ENCODE peak calls at places on chromosomes 6 and 20, in nine cellular contexts. J, B, F, T, S, C, V, W and E are unnamed samples.

GRCh38 chr6:7707787-7708186 is 18.1 kb upstream of the BMP6 start:
- DNase-seq in J (no peak), B (no peak), F (peak; percentile 61), T (no peak), S (no peak), C (no peak), V (no peak), W (no peak), E (no peak)

GRCh38 chr6:110543106-110543505 is 66.7 kb upstream of the SLC22A16 start:
- DNase-seq in J (no peak), B (no peak), F (no peak), T (no peak), S (no peak), C (no peak), V (peak; percentile 58), W (no peak), E (no peak)

GRCh38 chr6:7203939-7204338 is 96.2 kb downstream of the RREB1 start:
- DNase-seq in J (no peak), B (no peak), F (no peak), T (no peak), S (no peak), C (no peak), V (no peak), W (no peak), E (no peak)

GRCh38 chr20:44517454-44517853 is 4.4 kb downstream of the SERINC3 start:
- DNase-seq in J (no peak), B (no peak), F (no peak), T (no peak), S (no peak), C (no peak), V (no peak), W (no peak), E (no peak)

GRCh38 chr20:4227085-4227821 is 211.9 kb upstream of the RNF24 start:
- DNase-seq in J (no peak), B (no peak), F (peak; percentile 73), T (peak; percentile 54), S (no peak), C (no peak), V (no peak), W (no peak), E (peak; percentile 61)

GRCh38 chr20:57350086-57350710 is 857 bp upstream of the RAE1 start:
- DNase-seq in J (no peak), B (no peak), F (peak; percentile 23), T (no peak), S (no peak), C (no peak), V (no peak), W (no peak), E (no peak)

GRCh38 chr6:116047173-116047933 is 13.3 kb downstream of the FRK start:
- DNase-seq in J (no peak), B (no peak), F (peak; percentile 50), T (no peak), S (no peak), C (no peak), V (no peak), W (no peak), E (no peak)

GRCh38 chr6:112153926-112154621 is 66.7 kb downstream of the FAM229B start:
- DNase-seq in J (no peak), B (no peak), F (peak; percentile 85), T (peak; percentile 1), S (no peak), C (peak; percentile 26), V (no peak), W (no peak), E (peak; percentile 12)

GRCh38 chr20:53739799-53740785 is 146.5 kb upstream of the ZNF217 start:
- DNase-seq in J (no peak), B (no peak), F (peak; percentile 44), T (no peak), S (no peak), C (no peak), V (no peak), W (no peak), E (no peak)

GRCh38 chr20:53736757-53737403 is 143.2 kb upstream of the ZNF217 start:
- DNase-seq in J (no peak), B (no peak), F (peak; percentile 49), T (no peak), S (no peak), C (peak; percentile 14), V (no peak), W (no peak), E (no peak)

GRCh38 chr20:53737404-53738038 is 143.9 kb upstream of the ZNF217 start:
- DNase-seq in J (no peak), B (no peak), F (no peak), T (no peak), S (no peak), C (peak; percentile 13), V (no peak), W (no peak), E (no peak)

GRCh38 chr20:53738945-53739798 is 145.5 kb upstream of the ZNF217 start:
- DNase-seq in J (no peak), B (no peak), F (no peak), T (no peak), S (no peak), C (no peak), V (no peak), W (no peak), E (no peak)

DNA sequence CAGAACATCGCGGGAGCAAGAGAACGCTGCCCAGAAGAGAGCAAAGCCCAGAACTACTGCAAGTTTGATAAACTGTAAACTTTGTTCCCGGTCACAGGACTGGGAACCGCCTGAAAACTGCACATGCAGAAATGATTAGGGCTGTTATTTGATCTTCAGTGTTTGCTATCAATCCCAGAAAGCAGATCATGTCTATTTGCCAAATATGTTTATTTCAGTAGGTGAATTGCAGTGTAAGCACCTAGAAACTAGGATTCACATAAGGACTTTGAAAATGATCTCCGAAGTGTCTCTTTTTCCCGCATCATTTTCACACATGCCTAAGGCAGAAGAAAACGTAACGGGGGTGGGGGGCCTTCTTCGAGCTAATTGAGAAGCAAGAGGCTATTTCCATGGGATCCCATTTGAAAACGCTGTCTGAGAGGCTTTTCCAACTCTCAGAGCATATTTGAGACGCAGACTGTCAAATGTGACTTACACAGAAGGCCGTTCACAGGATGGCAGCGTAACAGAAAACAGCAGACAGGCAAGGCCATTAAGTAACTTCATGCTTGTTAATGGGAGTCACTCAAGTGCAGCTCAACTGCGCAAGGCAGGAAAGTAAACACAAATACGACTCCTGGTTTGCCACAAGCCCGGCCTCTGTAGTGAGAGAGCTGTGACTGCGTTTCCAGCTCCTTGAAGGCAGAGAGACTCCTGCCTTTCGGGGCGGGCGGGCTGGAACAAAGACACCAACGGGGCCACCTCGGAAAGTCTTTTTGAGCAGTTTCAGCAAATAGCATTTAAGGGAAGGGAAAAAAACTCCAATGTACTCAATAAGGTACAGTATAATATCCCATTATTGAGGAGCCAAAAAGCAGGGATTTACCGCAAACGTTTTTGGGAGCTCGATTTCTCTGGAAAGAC is 144.7 kb upstream of the ZNF217 start:
- DNase-seq in J (no peak), B (peak; percentile 73), F (peak; percentile 90), T (peak; percentile 67), S (no peak), C (no peak), V (peak; percentile 85), W (peak; percentile 50), E (peak; percentile 33)
- TF ChIP-seq POLR2A in J (no peak), B (no peak), F (peak; percentile 75), T (peak; percentile 41), S (no peak), C (no peak), V (no peak), W (peak; percentile 29), E (peak; percentile 43)

GRCh38 chr6:44255848-44256247 is 1.5 kb downstream of the SLC35B2 start:
- DNase-seq in J (no peak), B (no peak), F (no peak), T (peak; percentile 21), S (no peak), C (no peak), V (no peak), W (no peak), E (no peak)

GRCh38 chr6:44256291-44257006 is 879 bp downstream of the SLC35B2 start:
- DNase-seq in J (no peak), B (no peak), F (no peak), T (peak; percentile 19), S (no peak), C (no peak), V (peak; percentile 48), W (no peak), E (no peak)

GRCh38 chr6:44253307-44254101 is 3.8 kb downstream of the SLC35B2 start:
- DNase-seq in J (no peak), B (no peak), F (no peak), T (no peak), S (no peak), C (peak; percentile 40), V (peak; percentile 66), W (no peak), E (no peak)

GRCh38 chr6:44254201-44254956 is 2.9 kb downstream of the SLC35B2 start:
- DNase-seq in J (no peak), B (no peak), F (no peak), T (no peak), S (no peak), C (no peak), V (no peak), W (no peak), E (no peak)

DNA sequence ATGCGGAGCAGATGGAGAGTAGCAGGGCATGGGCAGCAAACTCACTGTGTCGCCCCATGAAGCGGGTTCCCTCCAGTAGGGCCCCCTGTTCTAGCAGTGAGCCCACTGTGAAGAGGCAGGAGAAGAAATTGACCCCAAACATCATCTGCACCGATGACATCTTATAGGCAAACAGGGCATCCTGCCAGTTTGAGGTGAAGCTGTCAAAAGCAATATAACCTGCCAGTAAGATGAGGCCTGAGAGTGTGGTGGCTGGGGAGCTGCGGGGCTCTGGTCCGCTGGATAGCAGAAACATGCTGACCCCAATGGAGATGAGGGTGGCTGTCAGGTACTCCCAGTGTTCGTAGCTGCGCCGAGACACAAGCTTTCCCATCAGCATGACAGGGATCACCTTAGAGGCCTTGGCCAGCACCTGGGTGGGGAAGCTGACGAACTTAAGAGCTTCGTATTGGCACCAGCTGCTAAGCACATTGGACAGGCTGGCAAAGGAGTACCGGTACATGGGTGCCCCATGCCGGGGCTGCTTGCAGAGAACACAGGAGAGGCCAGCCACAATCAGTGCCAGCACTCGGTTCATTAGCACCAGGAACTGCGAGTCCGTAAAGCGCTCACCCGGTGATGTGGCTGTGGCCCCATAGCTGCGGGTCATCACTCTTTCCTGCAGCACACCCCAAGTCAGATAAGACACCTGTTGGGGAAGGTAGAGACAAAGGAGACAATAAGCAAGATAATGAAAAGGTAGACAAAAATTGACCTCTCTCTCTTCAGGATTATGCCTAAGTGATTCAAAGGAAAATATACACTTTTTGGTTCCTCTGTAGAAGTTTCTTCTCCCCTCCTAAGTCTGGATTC is 2.1 kb downstream of the SLC35B2 start:
- DNase-seq in J (no peak), B (no peak), F (no peak), T (peak; percentile 21), S (no peak), C (no peak), V (no peak), W (peak; percentile 44), E (no peak)
- TF ChIP-seq POLR2A in J (no peak), B (no peak), F (peak; percentile 41), T (no peak), S (no peak), C (peak; percentile 53), V (no peak), W (no peak), E (no peak)

DNA sequence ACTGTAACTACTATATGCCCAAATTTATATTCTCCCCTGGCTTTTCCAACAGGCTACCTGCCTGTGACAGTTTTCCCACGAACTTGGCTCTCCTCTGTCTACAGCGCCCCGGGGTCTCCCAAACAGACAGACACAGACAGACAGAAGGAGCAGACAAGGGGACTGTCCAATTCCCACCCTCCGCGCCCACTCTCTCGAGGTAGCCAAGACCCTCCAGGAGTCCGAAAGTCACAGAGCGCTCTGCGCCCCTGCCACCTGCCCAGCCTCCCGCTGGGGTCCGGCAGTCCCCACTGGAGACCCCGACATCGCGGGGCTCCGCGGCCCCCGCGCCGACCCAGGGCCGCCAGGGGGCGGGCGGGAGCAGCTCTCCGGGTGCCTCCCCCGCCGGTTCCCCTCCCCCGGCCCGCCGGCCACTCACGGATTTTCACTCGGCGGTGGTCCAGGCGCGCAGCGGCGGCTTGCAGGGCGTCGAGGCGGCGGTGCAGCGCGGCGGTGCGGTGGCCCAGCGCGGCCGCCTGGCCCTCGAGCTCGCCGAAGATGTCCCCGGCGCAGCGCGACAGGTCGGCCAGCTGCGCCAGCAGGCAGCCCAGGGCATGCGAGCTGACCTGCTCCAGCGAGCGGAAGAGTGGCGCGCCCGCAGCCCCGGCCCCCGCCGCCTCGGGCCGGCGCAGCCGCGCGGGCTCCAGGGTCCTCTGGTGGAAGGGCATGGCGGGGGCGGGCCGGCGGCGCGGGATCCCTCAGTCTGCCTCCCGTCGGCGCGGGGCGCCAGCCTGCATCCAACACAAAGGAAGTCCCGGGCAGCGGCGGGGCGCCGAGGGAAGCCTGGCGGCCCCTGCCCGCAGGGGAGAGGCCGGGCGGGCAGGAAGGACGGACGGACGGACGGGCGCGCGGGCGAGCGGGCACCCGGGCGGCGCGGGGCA is 81.3 kb upstream of the CCDC28A start:
- DNase-seq in J (no peak), B (peak; percentile 72), F (peak; percentile 50), T (peak; percentile 77), S (peak; percentile 93), C (peak; percentile 68), V (peak; percentile 77), W (peak; percentile 74), E (peak; percentile 59)
- TF ChIP-seq POLR2A in J (no peak), B (no peak), F (no peak), T (no peak), S (no peak), C (no peak), V (no peak), W (no peak), E (no peak)

GRCh38 chr6:21447987-21448386 is 145.6 kb upstream of the SOX4 start:
- DNase-seq in J (no peak), B (no peak), F (no peak), T (no peak), S (no peak), C (no peak), V (no peak), W (no peak), E (no peak)
- TF ChIP-seq POLR2A in J (no peak), B (no peak), F (no peak), T (no peak), S (no peak), C (no peak), V (no peak), W (no peak), E (no peak)